ENCODE peak calls at places on chromosomes 1 and 21, in five cellular contexts. One of them, this sample, is unnamed.

GRCh38 chr21:44718571-44718970 is 7.2 kb upstream of the TSPEAR start:
- DNase-seq in brain microvascular endothelial cell: no peak
- DNase-seq in Panc1: no peak
- DNase-seq in CD8-positive, alpha-beta T cell: no peak
- DNase-seq in heart left ventricle: no peak
- DNase-seq in this sample: no peak

GRCh38 chr1:217089239-217090014 is 366.2 kb upstream of the ESRRG start:
- DNase-seq in brain microvascular endothelial cell: peak
- DNase-seq in Panc1: no peak
- DNase-seq in CD8-positive, alpha-beta T cell: no peak
- DNase-seq in heart left ventricle: peak
- DNase-seq in this sample: peak

GRCh38 chr1:66575739-66576138 is 41.8 kb downstream of the SGIP1 start:
- DNase-seq in brain microvascular endothelial cell: peak
- DNase-seq in Panc1: no peak
- DNase-seq in CD8-positive, alpha-beta T cell: no peak
- DNase-seq in heart left ventricle: no peak
- DNase-seq in this sample: no peak

GRCh38 chr1:100308777-100309176 is 42.8 kb downstream of the RTCA start:
- DNase-seq in brain microvascular endothelial cell: no peak
- DNase-seq in Panc1: no peak
- DNase-seq in CD8-positive, alpha-beta T cell: no peak
- DNase-seq in heart left ventricle: no peak
- DNase-seq in this sample: no peak

GRCh38 chr1:53442297-53442696 is 16.9 kb upstream of the DMRTB1 start:
- DNase-seq in brain microvascular endothelial cell: peak
- DNase-seq in Panc1: no peak
- DNase-seq in CD8-positive, alpha-beta T cell: no peak
- DNase-seq in heart left ventricle: no peak
- DNase-seq in this sample: no peak

GRCh38 chr1:209805875-209806760 is at the start of gene IRF6:
- DNase-seq in brain microvascular endothelial cell: peak
- DNase-seq in Panc1: no peak
- DNase-seq in CD8-positive, alpha-beta T cell: peak
- DNase-seq in heart left ventricle: peak
- DNase-seq in this sample: peak

GRCh38 chr1:56844709-56845108 is 9.9 kb upstream of the C8A start:
- DNase-seq in brain microvascular endothelial cell: no peak
- DNase-seq in Panc1: no peak
- DNase-seq in CD8-positive, alpha-beta T cell: no peak
- DNase-seq in heart left ventricle: no peak
- DNase-seq in this sample: no peak

GRCh38 chr1:12098786-12099185 is 35.7 kb downstream of the TNFRSF8 start:
- DNase-seq in brain microvascular endothelial cell: no peak
- DNase-seq in Panc1: no peak
- DNase-seq in CD8-positive, alpha-beta T cell: no peak
- DNase-seq in heart left ventricle: no peak
- DNase-seq in this sample: no peak

GRCh38 chr1:63326106-63326472 is 3.7 kb downstream of the FOXD3 start:
- DNase-seq in brain microvascular endothelial cell: no peak
- DNase-seq in Panc1: no peak
- DNase-seq in CD8-positive, alpha-beta T cell: no peak
- DNase-seq in heart left ventricle: no peak
- DNase-seq in this sample: no peak

GRCh38 chr1:232293361-232293760 is 336.6 kb downstream of the SIPA1L2 start:
- DNase-seq in brain microvascular endothelial cell: no peak
- DNase-seq in Panc1: no peak
- DNase-seq in CD8-positive, alpha-beta T cell: no peak
- DNase-seq in heart left ventricle: no peak
- DNase-seq in this sample: no peak

GRCh38 chr1:208934933-208935332 is 648.6 kb upstream of the CAMK1G start:
- DNase-seq in brain microvascular endothelial cell: no peak
- DNase-seq in Panc1: no peak
- DNase-seq in CD8-positive, alpha-beta T cell: no peak
- DNase-seq in heart left ventricle: no peak
- DNase-seq in this sample: no peak

GRCh38 chr21:39055167-39055767 is 128.0 kb downstream of the PSMG1 start:
- DNase-seq in brain microvascular endothelial cell: no peak
- DNase-seq in Panc1: no peak
- DNase-seq in CD8-positive, alpha-beta T cell: no peak
- DNase-seq in heart left ventricle: no peak
- DNase-seq in this sample: no peak

GRCh38 chr1:180002437-180002836 is 47.8 kb downstream of the CEP350 start:
- DNase-seq in brain microvascular endothelial cell: no peak
- DNase-seq in Panc1: no peak
- DNase-seq in CD8-positive, alpha-beta T cell: no peak
- DNase-seq in heart left ventricle: no peak
- DNase-seq in this sample: no peak

GRCh38 chr1:98674075-98674781 is 12.7 kb downstream of the SNX7 start:
- DNase-seq in brain microvascular endothelial cell: no peak
- DNase-seq in Panc1: no peak
- DNase-seq in CD8-positive, alpha-beta T cell: no peak
- DNase-seq in heart left ventricle: no peak
- DNase-seq in this sample: no peak

GRCh38 chr1:98702976-98703375 is 41.5 kb downstream of the SNX7 start:
- DNase-seq in brain microvascular endothelial cell: peak
- DNase-seq in Panc1: no peak
- DNase-seq in CD8-positive, alpha-beta T cell: no peak
- DNase-seq in heart left ventricle: no peak
- DNase-seq in this sample: no peak

GRCh38 chr1:18883079-18883478 is 19.3 kb downstream of the ALDH4A1 start:
- DNase-seq in brain microvascular endothelial cell: no peak
- DNase-seq in Panc1: no peak
- DNase-seq in CD8-positive, alpha-beta T cell: no peak
- DNase-seq in heart left ventricle: no peak
- DNase-seq in this sample: no peak

GRCh38 chr1:18885311-18886002 is 16.9 kb downstream of the ALDH4A1 start:
- DNase-seq in brain microvascular endothelial cell: no peak
- DNase-seq in Panc1: no peak
- DNase-seq in CD8-positive, alpha-beta T cell: no peak
- DNase-seq in heart left ventricle: no peak
- DNase-seq in this sample: no peak

GRCh38 chr1:18883636-18884418 is 18.5 kb downstream of the ALDH4A1 start:
- DNase-seq in brain microvascular endothelial cell: peak
- DNase-seq in Panc1: peak
- DNase-seq in CD8-positive, alpha-beta T cell: peak
- DNase-seq in heart left ventricle: peak
- DNase-seq in this sample: no peak

GRCh38 chr1:18884727-18885126 is 17.6 kb downstream of the ALDH4A1 start:
- DNase-seq in brain microvascular endothelial cell: no peak
- DNase-seq in Panc1: no peak
- DNase-seq in CD8-positive, alpha-beta T cell: no peak
- DNase-seq in heart left ventricle: no peak
- DNase-seq in this sample: no peak

DNA sequence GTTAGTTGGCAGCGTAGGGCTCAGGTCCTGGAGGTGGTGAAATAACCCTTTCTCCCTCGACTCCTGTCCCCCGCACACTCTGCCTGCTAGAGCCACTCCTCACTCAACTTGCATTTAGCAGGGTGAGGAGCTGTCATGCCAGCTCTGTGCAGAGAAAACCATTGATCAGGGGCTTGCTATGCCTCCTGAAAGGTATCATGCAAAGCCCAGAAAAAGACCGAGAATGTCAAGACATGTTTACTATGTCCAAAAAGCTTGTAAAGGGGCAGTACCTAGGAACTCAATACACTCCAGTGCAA is 18.0 kb downstream of the ALDH4A1 start:
- DNase-seq in brain microvascular endothelial cell: no peak
- DNase-seq in Panc1: no peak
- DNase-seq in CD8-positive, alpha-beta T cell: no peak
- DNase-seq in heart left ventricle: no peak
- DNase-seq in this sample: no peak
- TF ChIP-seq CTCF in brain microvascular endothelial cell: no peak
- TF ChIP-seq CTCF in Panc1: no peak
- TF ChIP-seq CTCF in CD8-positive, alpha-beta T cell: peak
- TF ChIP-seq CTCF in heart left ventricle: no peak
- TF ChIP-seq CTCF in this sample: no peak

GRCh38 chr1:157314408-157314807 is 176.2 kb upstream of the ETV3 start:
- DNase-seq in brain microvascular endothelial cell: no peak
- DNase-seq in Panc1: no peak
- DNase-seq in CD8-positive, alpha-beta T cell: no peak
- DNase-seq in heart left ventricle: no peak
- DNase-seq in this sample: no peak
- H3K4me3 ChIP-seq in brain microvascular endothelial cell: no peak
- H3K4me3 ChIP-seq in Panc1: no peak
- H3K4me3 ChIP-seq in CD8-positive, alpha-beta T cell: no peak
- H3K4me3 ChIP-seq in heart left ventricle: no peak
- H3K4me3 ChIP-seq in this sample: no peak

DNA sequence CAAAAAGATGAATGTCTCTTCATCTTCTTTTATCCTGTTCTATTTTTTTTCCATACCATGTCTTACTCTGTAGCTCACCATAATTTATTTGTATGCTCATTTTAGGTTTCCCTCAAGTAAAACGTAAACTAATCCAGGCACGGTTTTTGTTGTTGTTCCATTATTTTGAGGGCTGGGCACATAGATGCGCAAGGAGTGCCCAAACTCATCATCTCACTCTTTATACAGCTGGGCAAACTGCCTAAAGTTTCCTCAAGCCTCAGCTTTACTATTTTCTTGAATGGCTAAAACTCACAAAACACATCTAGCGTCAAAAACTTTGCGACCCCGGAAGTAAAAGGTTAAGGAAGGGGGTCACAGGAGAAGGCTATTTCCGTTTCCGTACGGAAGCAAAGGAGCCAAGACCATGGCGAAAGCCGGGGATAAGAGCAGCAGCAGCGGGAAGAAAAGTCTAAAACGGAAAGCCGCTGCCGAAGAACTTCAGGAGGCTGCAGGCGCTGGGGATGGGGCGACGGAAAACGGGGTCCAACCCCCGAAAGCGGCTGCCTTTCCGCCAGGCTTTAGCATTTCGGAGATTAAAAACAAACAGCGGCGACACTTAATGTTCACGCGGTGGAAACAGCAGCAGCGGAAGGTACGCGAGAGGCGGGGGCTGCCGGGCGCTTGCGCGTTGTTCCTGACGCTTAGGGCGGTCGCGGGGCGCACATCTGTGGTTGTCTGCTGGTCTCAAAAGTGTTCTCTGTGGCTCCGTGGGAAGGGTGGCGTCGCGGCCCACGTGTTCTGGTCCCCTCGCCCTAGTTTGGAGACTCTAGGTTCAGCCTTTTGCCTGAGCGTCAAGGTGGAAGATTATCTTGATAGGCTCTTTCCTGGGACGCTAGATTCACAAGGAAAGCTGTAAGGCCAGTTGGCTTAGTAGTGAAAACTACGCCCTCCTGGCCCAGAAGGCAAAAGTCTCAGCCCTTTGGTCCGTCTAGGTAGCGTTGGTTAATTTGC is at the start of gene RPF1:
- DNase-seq in brain microvascular endothelial cell: peak
- DNase-seq in Panc1: peak
- DNase-seq in CD8-positive, alpha-beta T cell: peak
- DNase-seq in heart left ventricle: peak
- DNase-seq in this sample: peak
- TF ChIP-seq CTCF in brain microvascular endothelial cell: no peak
- TF ChIP-seq CTCF in Panc1: no peak
- TF ChIP-seq CTCF in CD8-positive, alpha-beta T cell: no peak
- TF ChIP-seq CTCF in heart left ventricle: no peak
- TF ChIP-seq CTCF in this sample: peak

GRCh38 chr1:158999301-159000069 is 10.2 kb upstream of the IFI16 start:
- DNase-seq in brain microvascular endothelial cell: peak
- DNase-seq in Panc1: no peak
- DNase-seq in CD8-positive, alpha-beta T cell: no peak
- DNase-seq in heart left ventricle: peak
- DNase-seq in this sample: no peak
- H3K4me3 ChIP-seq in brain microvascular endothelial cell: peak
- H3K4me3 ChIP-seq in Panc1: peak
- H3K4me3 ChIP-seq in CD8-positive, alpha-beta T cell: no peak
- H3K4me3 ChIP-seq in heart left ventricle: peak
- H3K4me3 ChIP-seq in this sample: no peak

This sample was measured in LNCaP clone FGC.